ENCODE peak calls at places on chromosomes 13 and 19, in five cellular contexts. Q, S, A, Y and I are unnamed samples.

GRCh38 chr19:7266832-7267231 is 27.4 kb downstream of the INSR start:
- DNase-seq in Q (no peak), S (no peak), A (no peak), Y (no peak), I (no peak)

GRCh38 chr13:45482571-45483173 is 17.9 kb downstream of the COG3 start:
- DNase-seq in Q (no peak), S (no peak), A (peak), Y (peak), I (peak)

GRCh38 chr13:110262494-110262893 is 44.5 kb downstream of the COL4A1 start:
- DNase-seq in Q (no peak), S (no peak), A (no peak), Y (no peak), I (peak)

GRCh38 chr19:41354343-41354974 is 737 bp upstream of the TGFB1 start:
- DNase-seq in Q (no peak), S (no peak), A (no peak), Y (no peak), I (no peak)

GRCh38 chr13:103349664-103350063 is 283.4 kb upstream of the SLC10A2 start:
- DNase-seq in Q (no peak), S (no peak), A (no peak), Y (no peak), I (no peak)

GRCh38 chr19:45340232-45340898 is at the start of gene KLC3:
- DNase-seq in Q (peak), S (peak), A (no peak), Y (no peak), I (no peak)

GRCh38 chr13:57724486-57725272 is 93.1 kb downstream of the PCDH17 start:
- DNase-seq in Q (no peak), S (peak), A (no peak), Y (no peak), I (no peak)

GRCh38 chr13:94620286-94620896 is 18.7 kb downstream of the GPR180 start:
- DNase-seq in Q (peak), S (peak), A (peak), Y (peak), I (peak)

GRCh38 chr19:50195224-50195623 is 8.2 kb upstream of the MYH14 start:
- DNase-seq in Q (no peak), S (no peak), A (no peak), Y (no peak), I (no peak)

GRCh38 chr19:38039966-38040365 is 133.0 kb downstream of the SIPA1L3 start:
- DNase-seq in Q (no peak), S (no peak), A (peak), Y (peak), I (peak)

GRCh38 chr13:24148414-24149305 is 11.9 kb upstream of the SPATA13 start:
- DNase-seq in Q (no peak), S (peak), A (peak), Y (peak), I (peak)

GRCh38 chr13:30119476-30119875 is 187.9 kb downstream of the KATNAL1 start:
- DNase-seq in Q (no peak), S (no peak), A (peak), Y (peak), I (peak)

GRCh38 chr19:13783565-13784500 is 9.6 kb downstream of the C19orf53 start:
- DNase-seq in Q (no peak), S (no peak), A (no peak), Y (no peak), I (no peak)

GRCh38 chr13:40558656-40559055 is 107.8 kb downstream of the FOXO1 start:
- DNase-seq in Q (no peak), S (no peak), A (no peak), Y (no peak), I (no peak)

GRCh38 chr19:15251749-15252397 is 19.6 kb upstream of the EPHX3 start:
- DNase-seq in Q (peak), S (peak), A (peak), Y (peak), I (peak)

GRCh38 chr13:28220166-28220565 is 81.8 kb downstream of the PAN3 start:
- DNase-seq in Q (no peak), S (no peak), A (peak), Y (peak), I (peak)

GRCh38 chr13:76646946-76647345 is 239.3 kb downstream of the KCTD12 start:
- DNase-seq in Q (no peak), S (no peak), A (no peak), Y (no peak), I (no peak)

GRCh38 chr19:48487944-48488343 is 18.8 kb downstream of the CYTH2 start:
- DNase-seq in Q (peak), S (no peak), A (peak), Y (peak), I (no peak)

GRCh38 chr13:107370036-107370785 is 802.3 kb upstream of the ARGLU1 start:
- DNase-seq in Q (no peak), S (no peak), A (peak), Y (peak), I (peak)

GRCh38 chr19:51450730-51451307 is 7.4 kb downstream of the SIGLEC8 start:
- DNase-seq in Q (no peak), S (no peak), A (no peak), Y (no peak), I (no peak)

GRCh38 chr13:113350065-113350937 is 13.6 kb downstream of the GRTP1 start:
- DNase-seq in Q (peak), S (no peak), A (no peak), Y (no peak), I (no peak)

GRCh38 chr13:61684976-61685682 is 269.5 kb upstream of the PCDH20 start:
- DNase-seq in Q (no peak), S (no peak), A (no peak), Y (no peak), I (no peak)

GRCh38 chr19:32168111-32168510 is 177.3 kb upstream of the ZNF507 start:
- DNase-seq in Q (no peak), S (no peak), A (no peak), Y (no peak), I (no peak)

GRCh38 chr19:48867119-48867921 is 1.1 kb downstream of the PLEKHA4 start:
- DNase-seq in Q (no peak), S (no peak), A (no peak), Y (no peak), I (no peak)

GRCh38 chr13:32734511-32734910 is 148.3 kb downstream of the PDS5B start:
- DNase-seq in Q (no peak), S (no peak), A (peak), Y (peak), I (no peak)

GRCh38 chr13:21355304-21355703 is 103.8 kb downstream of the ZDHHC20 start:
- DNase-seq in Q (no peak), S (no peak), A (no peak), Y (no peak), I (no peak)

GRCh38 chr13:40648841-40649240 is 17.6 kb downstream of the FOXO1 start:
- DNase-seq in Q (no peak), S (peak), A (no peak), Y (no peak), I (no peak)

GRCh38 chr13:64910061-64910460 is 2320.1 kb downstream of the PCDH9 start:
- DNase-seq in Q (no peak), S (no peak), A (no peak), Y (no peak), I (no peak)

GRCh38 chr13:103788061-103788652 is 721.9 kb upstream of the SLC10A2 start:
- DNase-seq in Q (no peak), S (peak), A (peak), Y (no peak), I (no peak)

GRCh38 chr19:1455002-1455335 is 5.0 kb downstream of the APC2 start:
- DNase-seq in Q (peak), S (no peak), A (no peak), Y (no peak), I (no peak)

GRCh38 chr13:30125422-30126073 is 181.8 kb downstream of the KATNAL1 start:
- DNase-seq in Q (no peak), S (no peak), A (peak), Y (peak), I (peak)

GRCh38 chr13:75549262-75550158 is at the start of gene UCHL3:
- DNase-seq in Q (peak), S (peak), A (peak), Y (peak), I (peak)

GRCh38 chr13:114128624-114129522 is 3.5 kb downstream of the RASA3 start:
- DNase-seq in Q (no peak), S (no peak), A (peak), Y (peak), I (peak)

GRCh38 chr13:37148501-37148900 is 43.0 kb upstream of the CSNK1A1L start:
- DNase-seq in Q (no peak), S (no peak), A (peak), Y (peak), I (no peak)

GRCh38 chr19:38722947-38723605 is 21.2 kb downstream of the CAPN12 start:
- DNase-seq in Q (no peak), S (no peak), A (no peak), Y (no peak), I (no peak)

GRCh38 chr19:34188388-34188787 is 16.1 kb downstream of the LSM14A start:
- DNase-seq in Q (no peak), S (no peak), A (peak), Y (peak), I (peak)

GRCh38 chr19:7817801-7818200 is 12.2 kb upstream of the EVI5L start:
- DNase-seq in Q (peak), S (no peak), A (no peak), Y (no peak), I (no peak)

GRCh38 chr19:41089955-41090354 is 1.7 kb downstream of the CYP2A13 start:
- DNase-seq in Q (no peak), S (peak), A (no peak), Y (no peak), I (no peak)

GRCh38 chr19:35549174-35549788 is 3.9 kb downstream of the TMEM147 start:
- DNase-seq in Q (peak), S (peak), A (peak), Y (peak), I (peak)